ENCODE peak calls at places on chromosomes 13 and 19, in six cellular contexts. C, Z, W, T, B and O are unnamed samples.

GRCh38 chr13:24788538-24788937 is 24.6 kb downstream of the RNF17 start:
- DNase-seq in C (no peak), Z (no peak), W (no peak), T (no peak), B (no peak), O (no peak)

GRCh38 chr19:43639507-43640423 is at the start of gene CADM4:
- DNase-seq in C (peak), Z (no peak), W (no peak), T (no peak), B (no peak), O (no peak)

GRCh38 chr19:9115307-9115813 is at the start of gene OR7G1:
- DNase-seq in C (no peak), Z (no peak), W (no peak), T (no peak), B (no peak), O (no peak)

GRCh38 chr13:50128406-50129048 is 113.3 kb downstream of the KCNRG start:
- DNase-seq in C (no peak), Z (no peak), W (no peak), T (no peak), B (no peak), O (no peak)

GRCh38 chr19:18591735-18592385 is 3.3 kb downstream of the REX1BD start:
- DNase-seq in C (no peak), Z (no peak), W (no peak), T (no peak), B (no peak), O (no peak)

GRCh38 chr19:7122701-7123100 is 53.2 kb downstream of the ZNF557 start:
- DNase-seq in C (no peak), Z (no peak), W (no peak), T (no peak), B (no peak), O (no peak)

GRCh38 chr13:31912641-31913401 is 118.8 kb upstream of the FRY start:
- DNase-seq in C (no peak), Z (no peak), W (no peak), T (no peak), B (no peak), O (no peak)

GRCh38 chr13:48159436-48160225 is 64.7 kb upstream of the MED4 start:
- DNase-seq in C (no peak), Z (no peak), W (peak), T (no peak), B (no peak), O (no peak)

GRCh38 chr13:74847966-74848365 is 634.0 kb downstream of the TBC1D4 start:
- DNase-seq in C (no peak), Z (no peak), W (no peak), T (no peak), B (no peak), O (no peak)

GRCh38 chr13:47454986-47455385 is 546.1 kb downstream of the SUCLA2 start:
- DNase-seq in C (no peak), Z (no peak), W (no peak), T (no peak), B (no peak), O (no peak)

GRCh38 chr13:20667857-20668256 is 35.6 kb upstream of the IL17D start:
- DNase-seq in C (no peak), Z (no peak), W (no peak), T (no peak), B (no peak), O (no peak)

GRCh38 chr13:24742986-24743385 is 21.0 kb upstream of the RNF17 start:
- DNase-seq in C (no peak), Z (no peak), W (no peak), T (no peak), B (no peak), O (no peak)

GRCh38 chr19:18711893-18712292 is 28.4 kb downstream of the CRTC1 start:
- DNase-seq in C (no peak), Z (no peak), W (no peak), T (no peak), B (no peak), O (no peak)

GRCh38 chr13:31166591-31166990 is 4.9 kb upstream of the HSPH1 start:
- DNase-seq in C (no peak), Z (no peak), W (no peak), T (peak), B (no peak), O (no peak)

GRCh38 chr19:52651956-52652355 is 13.8 kb upstream of the ZNF83 start:
- DNase-seq in C (no peak), Z (no peak), W (no peak), T (no peak), B (no peak), O (no peak)

GRCh38 chr19:51346742-51347141 is 4.8 kb upstream of the VSIG10L start:
- DNase-seq in C (no peak), Z (no peak), W (no peak), T (no peak), B (no peak), O (no peak)

GRCh38 chr19:18416778-18417249 is 2.4 kb upstream of the SSBP4 start:
- DNase-seq in C (peak), Z (no peak), W (no peak), T (peak), B (no peak), O (no peak)

GRCh38 chr19:35755550-35756371 is 1.1 kb downstream of the HSPB6 start:
- DNase-seq in C (no peak), Z (no peak), W (no peak), T (no peak), B (no peak), O (no peak)

GRCh38 chr13:94309997-94310842 is 169.3 kb downstream of the DCT start:
- DNase-seq in C (no peak), Z (no peak), W (no peak), T (no peak), B (no peak), O (no peak)

GRCh38 chr19:35773020-35773809 is 2.1 kb upstream of the ARHGAP33 start:
- DNase-seq in C (no peak), Z (no peak), W (no peak), T (no peak), B (no peak), O (no peak)

GRCh38 chr19:19606021-19606420 is 12.5 kb downstream of the PBX4 start:
- DNase-seq in C (no peak), Z (peak), W (no peak), T (no peak), B (no peak), O (no peak)

GRCh38 chr19:27779953-27780352 is 1433.0 kb downstream of the UQCRFS1 start:
- DNase-seq in C (no peak), Z (no peak), W (no peak), T (no peak), B (no peak), O (no peak)

GRCh38 chr13:48733739-48734329 is 80.1 kb downstream of the CYSLTR2 start:
- DNase-seq in C (no peak), Z (no peak), W (no peak), T (no peak), B (no peak), O (no peak)

GRCh38 chr19:30095171-30095570 is 153.1 kb downstream of the URI1 start:
- DNase-seq in C (no peak), Z (no peak), W (no peak), T (no peak), B (no peak), O (no peak)

GRCh38 chr13:53501387-53501786 is 472.8 kb downstream of the OLFM4 start:
- DNase-seq in C (no peak), Z (no peak), W (no peak), T (no peak), B (no peak), O (no peak)

GRCh38 chr13:112442483-112443090 is 66.4 kb downstream of the SPACA7 start:
- DNase-seq in C (no peak), Z (no peak), W (no peak), T (no peak), B (no peak), O (no peak)

GRCh38 chr13:26965058-26965380 is 204.4 kb upstream of the GPR12 start:
- DNase-seq in C (no peak), Z (no peak), W (no peak), T (no peak), B (no peak), O (no peak)

GRCh38 chr13:111210488-111210887 is 95.4 kb downstream of the ARHGEF7 start:
- DNase-seq in C (no peak), Z (no peak), W (no peak), T (no peak), B (no peak), O (no peak)

GRCh38 chr19:44847144-44848035 is 1.3 kb downstream of the NECTIN2 start:
- DNase-seq in C (peak), Z (peak), W (no peak), T (peak), B (no peak), O (no peak)

GRCh38 chr13:71625183-71625582 is 241.8 kb downstream of the DACH1 start:
- DNase-seq in C (no peak), Z (no peak), W (no peak), T (no peak), B (no peak), O (no peak)

GRCh38 chr13:47822036-47822435 is 179.0 kb downstream of the SUCLA2 start:
- DNase-seq in C (no peak), Z (no peak), W (no peak), T (no peak), B (no peak), O (no peak)

GRCh38 chr13:27339299-27339698 is 68.7 kb downstream of the RASL11A start:
- DNase-seq in C (peak), Z (peak), W (peak), T (peak), B (no peak), O (peak)

GRCh38 chr19:7515471-7516226 is at the start of gene ZNF358:
- DNase-seq in C (peak), Z (no peak), W (no peak), T (peak), B (no peak), O (no peak)

GRCh38 chr19:30453768-30454167 is 81.6 kb downstream of the ZNF536 start:
- DNase-seq in C (no peak), Z (no peak), W (no peak), T (no peak), B (no peak), O (no peak)

GRCh38 chr13:20526664-20527063 is 1.0 kb upstream of the CRYL1 start:
- DNase-seq in C (no peak), Z (no peak), W (no peak), T (peak), B (no peak), O (no peak)

GRCh38 chr13:46062190-46062589 is 9.6 kb upstream of the ZC3H13 start:
- DNase-seq in C (no peak), Z (no peak), W (no peak), T (no peak), B (no peak), O (no peak)

GRCh38 chr19:28294395-28294794 is 918.6 kb downstream of the UQCRFS1 start:
- DNase-seq in C (no peak), Z (no peak), W (no peak), T (no peak), B (no peak), O (no peak)

GRCh38 chr19:11749751-11750150 is 11.0 kb upstream of the ZNF823 start:
- DNase-seq in C (no peak), Z (no peak), W (no peak), T (no peak), B (no peak), O (no peak)

GRCh38 chr13:91719033-91719432 is 320.6 kb downstream of the GPC5 start:
- DNase-seq in C (no peak), Z (no peak), W (peak), T (no peak), B (no peak), O (no peak)

GRCh38 chr19:38213911-38214625 is 10.0 kb downstream of the DPF1 start:
- DNase-seq in C (no peak), Z (no peak), W (no peak), T (no peak), B (peak), O (no peak)
- TF ChIP-seq ZNF274 in C (no peak), Z (no peak), W (no peak), T (no peak), B (no peak), O (no peak)

GRCh38 chr19:41531438-41532311 is 44.3 kb upstream of the CEACAM21 start:
- DNase-seq in C (peak), Z (no peak), W (no peak), T (no peak), B (no peak), O (no peak)
- TF ChIP-seq ZNF274 in C (no peak), Z (no peak), W (no peak), T (no peak), B (no peak), O (no peak)

GRCh38 chr13:39600766-39601165 is 2.2 kb downstream of the LHFPL6 start:
- DNase-seq in C (no peak), Z (no peak), W (no peak), T (no peak), B (no peak), O (peak)
- TF ChIP-seq ZNF274 in C (no peak), Z (no peak), W (no peak), T (no peak), B (no peak), O (no peak)

GRCh38 chr19:4598712-4599111 is 39.2 kb upstream of the SEMA6B start:
- DNase-seq in C (no peak), Z (no peak), W (no peak), T (no peak), B (no peak), O (peak)

GRCh38 chr19:4594199-4594598 is 34.7 kb upstream of the SEMA6B start:
- DNase-seq in C (no peak), Z (no peak), W (no peak), T (no peak), B (no peak), O (no peak)

GRCh38 chr19:4597278-4597974 is 37.9 kb upstream of the SEMA6B start:
- DNase-seq in C (peak), Z (no peak), W (no peak), T (no peak), B (no peak), O (no peak)

GRCh38 chr19:4597975-4598671 is 38.6 kb upstream of the SEMA6B start:
- DNase-seq in C (peak), Z (no peak), W (peak), T (no peak), B (no peak), O (peak)

DNA sequence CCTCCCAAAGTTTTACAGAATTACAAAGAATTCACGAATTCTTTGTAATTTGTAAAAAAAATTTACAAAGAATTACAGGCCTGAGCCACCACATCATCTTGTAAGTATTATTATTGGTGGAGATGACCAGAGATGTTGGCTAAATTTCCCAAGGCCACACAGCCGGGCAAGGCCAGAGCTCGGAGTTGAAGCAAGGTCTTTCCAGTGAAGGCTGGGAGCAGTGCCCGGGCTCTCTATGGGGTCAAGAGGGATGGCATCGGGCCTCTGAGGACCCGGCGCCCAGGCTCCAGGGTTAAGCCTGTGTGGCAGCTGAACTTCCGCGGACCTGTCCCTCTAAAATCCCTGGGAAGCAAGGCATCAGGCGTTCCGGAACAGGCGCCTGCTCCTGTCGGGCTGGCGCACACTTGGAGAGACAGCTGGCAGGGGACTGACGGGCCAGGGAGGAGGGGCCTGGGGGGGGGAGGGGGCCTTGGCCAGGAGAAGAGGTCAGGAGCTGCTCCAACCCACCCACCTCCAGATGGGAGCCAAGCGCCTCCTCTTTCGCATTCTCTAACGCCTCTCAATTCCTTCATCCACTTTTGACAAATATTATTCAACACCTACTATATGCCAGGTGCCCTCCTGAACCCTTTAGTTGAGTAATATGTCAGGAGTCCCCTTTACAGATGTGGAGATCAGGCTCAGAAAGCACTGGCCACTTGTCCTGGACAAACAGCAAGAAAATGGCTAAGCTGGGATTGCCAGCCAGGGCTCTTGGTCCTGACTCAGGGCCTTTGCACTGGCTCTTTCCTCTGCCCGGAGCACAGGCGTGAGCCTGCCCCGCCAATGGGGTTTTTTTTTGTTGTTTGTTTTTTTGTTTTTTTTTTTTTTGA is 36.8 kb upstream of the SEMA6B start:
- DNase-seq in C (no peak), Z (no peak), W (no peak), T (no peak), B (no peak), O (no peak)
- TF ChIP-seq ZNF274 in C (no peak), Z (no peak), W (no peak), T (no peak), B (no peak), O (no peak)

GRCh38 chr13:97307882-97308624 is 85.9 kb downstream of the MBNL2 start:
- DNase-seq in C (no peak), Z (peak), W (no peak), T (peak), B (no peak), O (no peak)
- TF ChIP-seq ZNF274 in C (no peak), Z (no peak), W (no peak), T (no peak), B (no peak), O (no peak)

GRCh38 chr13:106276876-106277275 is 258.6 kb downstream of the EFNB2 start:
- DNase-seq in C (no peak), Z (no peak), W (no peak), T (no peak), B (no peak), O (no peak)

GRCh38 chr13:106277483-106278154 is 257.8 kb downstream of the EFNB2 start:
- DNase-seq in C (no peak), Z (no peak), W (no peak), T (no peak), B (no peak), O (no peak)

GRCh38 chr13:106275441-106276032 is 259.9 kb downstream of the EFNB2 start:
- DNase-seq in C (no peak), Z (no peak), W (no peak), T (no peak), B (no peak), O (no peak)

DNA sequence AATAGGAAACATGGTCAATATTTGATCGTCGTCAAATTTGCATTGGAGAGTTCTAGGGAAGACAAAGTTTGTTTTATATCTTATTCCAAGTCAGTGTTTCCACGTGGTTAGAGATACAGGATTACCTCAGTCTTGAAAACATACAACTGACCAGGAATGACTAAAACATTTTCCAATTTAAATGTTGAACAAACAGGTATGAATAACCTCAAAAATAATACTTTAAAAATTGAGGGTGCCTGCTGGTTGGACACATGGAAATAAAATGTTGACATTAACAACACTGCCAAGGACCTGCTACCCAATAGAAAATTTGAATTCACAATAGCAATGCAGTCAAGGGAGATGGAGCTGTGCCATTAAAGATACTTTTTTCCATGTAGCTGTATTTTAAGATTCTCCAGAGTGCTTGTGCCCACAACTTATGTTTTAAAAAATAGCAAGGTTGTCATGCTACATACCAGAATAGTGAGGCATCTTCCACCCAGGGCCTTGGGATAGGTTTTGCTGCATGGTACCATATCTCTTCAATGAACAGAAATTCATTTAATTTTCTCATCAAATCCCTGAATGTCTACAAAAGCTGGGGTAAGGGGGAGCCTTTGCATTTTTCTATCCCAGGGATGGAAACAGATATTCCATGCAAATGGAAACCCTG is 260.8 kb downstream of the EFNB2 start:
- DNase-seq in C (no peak), Z (no peak), W (no peak), T (no peak), B (no peak), O (no peak)
- TF ChIP-seq ZNF274 in C (no peak), Z (no peak), W (no peak), T (no peak), B (no peak), O (no peak)